ENCODE peak calls at places on chromosomes 5 and 9, in four cellular contexts. X, E, U and S are unnamed samples.
A peak's percentile ranks its signal among the peaks of the same experiment; 100 is the strongest.

GRCh38 chr5:151164687-151165392 is 7.3 kb upstream of the ANXA6 start:
- DNase-seq in X (peak; percentile 73), U (peak; percentile 80), E (peak; percentile 91), S (peak; percentile 61)

GRCh38 chr5:14258840-14259239 is 115.7 kb downstream of the TRIO start:
- DNase-seq in X (peak; percentile 72), E (no peak), U (no peak), S (no peak)

GRCh38 chr9:132026932-132027585 is 52.6 kb downstream of the MED27 start:
- DNase-seq in U (peak; percentile 45), E (no peak), X (no peak), S (no peak)

GRCh38 chr5:94968507-94969095 is 316.3 kb downstream of the MCTP1 start:
- DNase-seq in U (peak; percentile 82), X (peak; percentile 81), E (no peak), S (no peak)

GRCh38 chr5:76379316-76379715 is 23.8 kb upstream of the IQGAP2 start:
- DNase-seq in U (no peak), X (no peak), E (no peak), S (no peak)

GRCh38 chr9:122179054-122179689 is 19.5 kb downstream of the MORN5 start:
- DNase-seq in X (no peak), E (no peak), U (no peak), S (no peak)

GRCh38 chr5:128163991-128164390 is 80.4 kb downstream of the SLC12A2 start:
- DNase-seq in E (no peak), X (no peak), U (no peak), S (no peak)

GRCh38 chr5:68074048-68074632 is 141.4 kb upstream of the PIK3R1 start:
- DNase-seq in U (no peak), E (peak; percentile 73), X (no peak), S (no peak)

GRCh38 chr5:39001683-39002082 is 72.5 kb downstream of the RICTOR start:
- DNase-seq in X (no peak), E (no peak), U (no peak), S (no peak)

GRCh38 chr5:159880676-159881075 is 35.6 kb upstream of the ADRA1B start:
- DNase-seq in E (no peak), U (no peak), X (no peak), S (no peak)

GRCh38 chr5:16609412-16609811 is 7.4 kb downstream of the RETREG1 start:
- DNase-seq in E (peak; percentile 14), U (no peak), X (peak; percentile 45), S (no peak)

GRCh38 chr5:10595678-10596309 is 31.9 kb downstream of the ANKRD33B start:
- DNase-seq in U (peak; percentile 59), E (peak; percentile 57), X (no peak), S (peak; percentile 58)

DNA sequence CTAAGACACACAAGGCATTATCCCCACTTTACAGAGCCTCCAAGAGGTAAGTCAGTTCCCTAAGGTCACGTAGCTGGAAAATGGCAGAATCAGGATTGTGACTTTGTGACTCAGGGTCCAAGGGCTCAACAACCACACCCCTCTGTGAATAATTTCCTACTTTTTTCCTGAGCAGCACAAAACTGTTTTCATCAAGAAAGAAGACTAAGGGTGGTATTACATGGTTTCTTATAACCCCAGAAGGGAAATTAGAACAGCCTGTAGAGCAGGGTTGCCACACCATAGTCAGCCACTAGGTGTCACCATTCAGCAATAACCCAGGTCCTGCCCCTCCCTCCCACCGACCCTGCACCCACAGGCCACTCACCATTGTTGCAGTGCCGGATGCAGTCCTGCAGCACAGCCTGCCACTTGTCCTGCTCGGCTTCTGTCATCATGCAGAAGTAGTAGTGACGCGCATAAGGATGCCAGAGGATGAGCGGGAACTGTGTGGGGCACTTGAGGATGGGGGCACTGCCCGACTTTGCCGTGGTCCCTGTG is 72.1 kb downstream of the LRSAM1 start:
- DNase-seq in X (no peak), U (peak; percentile 52), E (no peak), S (no peak)
- H3K4me1 ChIP-seq in X (peaks cover 5% of the 10 kb centered on the region), U (no peaks in the 10 kb centered on the region), E (peaks cover 45% of the 10 kb centered on the region), S (peaks cover 6% of the 10 kb centered on the region)

GRCh38 chr9:16377311-16377710 is 493.2 kb downstream of the BNC2 start:
- DNase-seq in E (no peak), U (no peak), X (no peak), S (no peak)
- H3K27me3 ChIP-seq in E (no peaks in the 10 kb centered on the region), U (no peaks in the 10 kb centered on the region), X (no peaks in the 10 kb centered on the region), S (no peaks in the 10 kb centered on the region)

DNA sequence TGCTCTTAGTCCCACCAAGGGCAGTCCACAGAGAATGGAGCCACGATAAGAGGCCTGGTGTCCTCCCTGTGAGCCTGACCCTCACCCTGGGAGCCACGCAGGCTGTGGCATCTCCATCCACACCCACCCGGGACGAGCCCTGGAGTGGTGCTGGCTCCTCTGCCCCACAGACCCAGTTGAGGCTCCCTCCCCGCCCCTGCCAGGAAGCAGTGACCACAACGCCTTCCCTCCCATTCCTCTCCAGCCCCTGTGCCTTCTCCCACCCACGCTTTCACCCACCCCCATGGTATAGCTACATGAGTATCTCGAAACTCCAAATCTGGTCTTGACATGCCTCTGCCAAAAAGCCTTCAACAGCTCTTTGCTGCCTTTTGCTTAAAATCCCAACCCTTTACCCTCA is 57.9 kb downstream of the SEMA4D start:
- DNase-seq in E (no peak), U (no peak), X (no peak), S (no peak)
- H3K4me1 ChIP-seq in E (peaks cover 17% of the 10 kb centered on the region), U (no peaks in the 10 kb centered on the region), X (peaks cover 25% of the 10 kb centered on the region), S (peaks cover 4% of the 10 kb centered on the region)

DNA sequence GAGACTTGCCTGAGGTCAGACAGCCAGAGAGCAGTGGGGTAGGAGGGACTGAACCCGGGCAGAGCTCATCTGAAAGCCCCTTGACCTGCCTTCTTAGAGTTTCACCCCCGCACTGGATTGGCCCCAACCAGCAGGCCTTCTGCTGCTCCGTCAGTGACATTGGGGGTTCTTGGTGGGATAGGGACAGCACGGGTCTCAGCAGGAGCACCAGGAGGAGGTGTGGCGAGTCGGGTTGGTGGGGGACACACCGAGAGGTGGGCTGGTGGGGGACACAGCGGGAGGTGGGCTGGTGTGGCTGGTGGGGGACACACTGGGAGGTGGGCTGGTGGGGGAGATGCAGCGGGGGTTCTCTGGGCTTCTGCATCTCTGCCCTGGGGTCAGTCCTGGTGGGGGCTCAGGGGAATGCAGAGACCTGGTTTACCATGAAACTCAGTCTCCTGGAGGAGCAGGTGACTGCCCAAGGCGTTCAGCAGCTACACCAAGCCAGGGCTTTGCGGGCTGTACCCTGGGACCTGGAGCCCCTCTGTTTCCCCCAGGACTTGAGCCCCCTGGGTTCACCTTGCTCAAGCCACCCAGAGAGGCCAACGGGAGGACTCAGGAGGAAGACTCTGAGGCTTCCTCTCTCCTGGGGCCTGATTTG is 28.1 kb upstream of the RNU6ATAC start:
- DNase-seq in E (peak; percentile 38), X (no peak), U (no peak), S (no peak)
- H3K27me3 ChIP-seq in E (no peaks in the 10 kb centered on the region), X (no peaks in the 10 kb centered on the region), U (no peaks in the 10 kb centered on the region), S (no peaks in the 10 kb centered on the region)

GRCh38 chr5:136200130-136200529 is 7.2 kb upstream of the SMIM32 start:
- DNase-seq in E (peak; percentile 3), X (no peak), U (no peak), S (no peak)

GRCh38 chr5:136199408-136199807 is 6.4 kb upstream of the SMIM32 start:
- DNase-seq in U (no peak), X (no peak), E (no peak), S (no peak)

GRCh38 chr5:136195971-136196577 is 3.1 kb upstream of the SMIM32 start:
- DNase-seq in U (no peak), X (no peak), E (no peak), S (no peak)

GRCh38 chr5:136198453-136198852 is 5.5 kb upstream of the SMIM32 start:
- DNase-seq in E (no peak), U (no peak), X (no peak), S (no peak)

DNA sequence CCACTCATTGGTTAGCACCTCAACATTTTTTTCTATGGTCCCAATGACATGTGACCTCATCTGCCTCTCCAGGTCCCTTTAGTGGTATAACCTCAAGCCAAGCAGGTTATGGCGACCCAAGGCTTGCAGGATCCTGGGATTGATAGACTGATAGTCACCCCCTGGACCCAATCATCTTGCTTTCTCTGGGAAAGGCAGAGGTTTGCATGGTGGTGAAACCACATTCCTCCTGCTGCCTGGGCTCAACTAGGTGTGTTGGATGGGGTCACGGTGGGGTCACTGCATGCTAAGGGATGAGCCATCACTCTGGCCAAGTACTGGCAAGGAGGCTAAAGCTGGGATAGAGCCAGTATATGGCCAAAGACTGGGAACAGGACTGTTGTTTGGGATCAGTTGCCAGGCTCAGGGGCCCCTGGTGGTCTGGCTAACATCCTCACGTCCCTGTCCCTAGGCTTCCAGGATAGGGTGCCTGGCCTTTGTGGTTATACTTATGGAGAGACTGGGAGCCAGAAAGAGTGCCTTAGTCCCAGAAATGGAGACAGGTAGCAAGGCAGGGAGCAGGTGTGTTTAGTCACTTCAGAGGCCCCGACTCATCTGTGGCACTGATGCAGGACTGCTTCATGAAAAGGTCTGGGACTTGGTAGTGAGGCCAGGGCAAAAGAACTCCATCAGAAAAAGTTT is 4.6 kb upstream of the SMIM32 start:
- DNase-seq in U (no peak), X (no peak), E (no peak), S (no peak)
- H3K4me1 ChIP-seq in U (no peaks in the 10 kb centered on the region), X (peaks cover 22% of the 10 kb centered on the region), E (peaks cover 5% of the 10 kb centered on the region), S (no peaks in the 10 kb centered on the region)

GRCh38 chr9:69326261-69326660 is 1.2 kb downstream of the ENTREP1 start:
- DNase-seq in X (peak; percentile 9), E (no peak), U (no peak), S (peak; percentile 56)
- H3K27me3 ChIP-seq in X (peaks cover 55% of the 10 kb centered on the region), E (peaks cover 4% of the 10 kb centered on the region), U (peaks cover 83% of the 10 kb centered on the region), S (no peaks in the 10 kb centered on the region)

DNA sequence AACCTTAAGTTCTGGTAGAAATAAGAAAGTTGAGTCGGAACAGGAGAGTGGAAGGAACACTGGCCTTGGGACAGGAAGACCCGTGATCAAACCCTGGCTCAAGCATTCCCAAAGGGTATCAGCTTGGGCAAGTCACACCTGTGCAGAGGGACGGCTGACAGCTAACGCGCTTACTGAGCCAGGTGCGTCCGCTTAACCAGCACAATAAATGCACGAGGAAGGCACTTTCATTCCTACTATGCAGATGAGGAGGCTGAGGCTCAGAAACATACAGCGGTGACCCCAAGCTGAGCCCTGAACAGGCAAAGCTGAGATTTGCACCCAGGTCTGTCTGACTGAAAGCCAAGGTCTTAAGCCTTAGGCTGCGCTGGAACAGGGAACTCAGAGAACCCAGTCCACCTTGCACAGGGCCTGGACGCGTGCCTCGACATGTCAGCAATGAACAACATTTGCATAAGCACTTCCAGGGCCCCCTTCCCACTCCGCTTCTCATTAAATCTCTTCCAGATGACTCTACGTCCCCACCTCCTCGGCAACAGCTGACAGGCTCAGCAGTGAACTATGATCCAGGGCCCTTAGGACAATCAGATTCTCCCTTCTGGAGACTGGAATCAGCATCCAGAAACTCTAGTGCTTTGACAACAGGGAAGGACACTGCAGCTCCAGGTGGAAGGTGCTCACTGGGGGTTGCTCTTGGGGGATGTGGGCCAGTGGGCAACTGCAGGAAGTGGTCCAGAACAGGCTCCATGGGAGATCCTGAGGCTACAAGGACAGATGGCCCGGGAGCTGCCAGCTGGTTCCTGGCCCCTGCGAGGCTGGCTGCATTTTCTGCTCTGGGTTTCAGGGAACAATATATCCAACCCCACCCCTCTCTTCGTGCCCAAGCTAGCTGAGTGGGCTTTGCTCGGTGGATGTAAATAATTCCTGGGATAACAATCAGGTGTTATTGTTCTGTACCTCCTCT is 35.2 kb downstream of the SH3PXD2B start:
- DNase-seq in U (no peak), E (peak; percentile 74), X (no peak), S (peak; percentile 63)
- H3K4me1 ChIP-seq in U (peaks cover 31% of the 10 kb centered on the region), E (peaks cover 74% of the 10 kb centered on the region), X (no peaks in the 10 kb centered on the region), S (peaks cover 12% of the 10 kb centered on the region)